ENCODE peak calls at places on chromosome 12, in eight cellular contexts. Q is EL, G is GM10248, R is astrocyte, C is AG08395, A is AG09319, H is HEK293T, X is hippocampal formation. J is an unnamed sample.

GRCh38 chr12:26987634-26988424 is 26.4 kb downstream of the TM7SF3 start:
- DNase-seq in Q (peak), G (peak), R (no peak), C (peak), A (no peak), H (no peak), X (no peak), J (peak)

GRCh38 chr12:57888407-57889157 is 42.1 kb upstream of the CTDSP2 start:
- DNase-seq in Q (peak), G (no peak), R (peak), C (peak), A (no peak), H (no peak), X (peak), J (peak)

GRCh38 chr12:131895640-131896079 is 1.2 kb downstream of the ULK1 start:
- DNase-seq in Q (no peak), G (no peak), R (no peak), C (no peak), A (no peak), H (no peak), X (no peak), J (no peak)

GRCh38 chr12:13719986-13720385 is 261.4 kb downstream of the GRIN2B start:
- DNase-seq in Q (no peak), G (no peak), R (no peak), C (no peak), A (no peak), H (no peak), X (no peak), J (no peak)

GRCh38 chr12:7110661-7111060 is 1.6 kb upstream of the C1RL start:
- DNase-seq in Q (no peak), G (no peak), R (no peak), C (no peak), A (no peak), H (no peak), X (no peak), J (no peak)

GRCh38 chr12:108127654-108128053 is 1.4 kb upstream of the WSCD2 start:
- DNase-seq in Q (no peak), G (no peak), R (no peak), C (no peak), A (no peak), H (no peak), X (no peak), J (no peak)

GRCh38 chr12:80580254-80580653 is 127.2 kb upstream of the MYF6 start:
- DNase-seq in Q (peak), G (no peak), R (peak), C (peak), A (peak), H (no peak), X (no peak), J (no peak)

GRCh38 chr12:112969547-112970306 is 8.6 kb upstream of the OAS2 start:
- DNase-seq in Q (no peak), G (peak), R (no peak), C (no peak), A (no peak), H (no peak), X (no peak), J (no peak)

GRCh38 chr12:7039403-7039802 is 21.1 kb upstream of the C1S start:
- DNase-seq in Q (no peak), G (no peak), R (no peak), C (no peak), A (no peak), H (no peak), X (no peak), J (no peak)

GRCh38 chr12:102480401-102480800 is at the start of gene IGF1:
- DNase-seq in Q (peak), G (no peak), R (peak), C (peak), A (peak), H (no peak), X (no peak), J (peak)

GRCh38 chr12:55737581-55738112 is 5.3 kb upstream of the GDF11 start:
- DNase-seq in Q (no peak), G (no peak), R (no peak), C (no peak), A (no peak), H (no peak), X (no peak), J (no peak)

GRCh38 chr12:88716240-88716639 is 136.0 kb upstream of the KITLG start:
- DNase-seq in Q (no peak), G (no peak), R (no peak), C (no peak), A (no peak), H (no peak), X (no peak), J (no peak)

GRCh38 chr12:112734859-112735258 is 56.7 kb upstream of the RPH3A start:
- DNase-seq in Q (no peak), G (no peak), R (no peak), C (no peak), A (no peak), H (no peak), X (no peak), J (no peak)

GRCh38 chr12:69647178-69647577 is 36.5 kb upstream of the LRRC10 start:
- DNase-seq in Q (no peak), G (no peak), R (no peak), C (no peak), A (no peak), H (no peak), X (no peak), J (no peak)

J was measured in lung microvascular endothelial cell.